ENCODE peak calls at places on chromosomes 2 and 18, in eight cellular contexts. J, V, E, S, G, D, K and U are unnamed samples.
A peak's percentile ranks its signal among the peaks of the same experiment; 100 is the strongest.

GRCh38 chr18:28045176-28045810 is 131.6 kb downstream of the CDH2 start:
- DNase-seq in G (peak; percentile 64), V (peak; percentile 27), K (no peak), E (no peak), D (no peak), S (no peak), J (no peak), U (peak; percentile 27)

GRCh38 chr2:175366814-175367213 is 185.3 kb upstream of the ATP5MC3 start:
- DNase-seq in K (no peak), J (peak; percentile 1), V (peak; percentile 41), D (no peak), E (no peak), G (peak; percentile 25), S (no peak), U (peak; percentile 68)

GRCh38 chr2:228675042-228675441 is 493.6 kb upstream of the SPHKAP start:
- DNase-seq in E (no peak), K (no peak), D (no peak), S (no peak), V (peak; percentile 66), J (peak; percentile 32), G (no peak), U (peak; percentile 61)

GRCh38 chr2:23788100-23788499 is 138.8 kb downstream of the ATAD2B start:
- DNase-seq in D (no peak), S (no peak), J (no peak), E (no peak), K (no peak), G (no peak), V (no peak), U (no peak)

GRCh38 chr18:3579701-3580100 is 129.7 kb downstream of the TGIF1 start:
- DNase-seq in V (peak; percentile 92), E (no peak), K (no peak), G (no peak), S (no peak), D (no peak), J (peak; percentile 66), U (no peak)

GRCh38 chr2:65639156-65639876 is 206.9 kb upstream of the SPRED2 start:
- DNase-seq in D (no peak), G (no peak), J (no peak), V (no peak), E (no peak), K (no peak), S (no peak), U (peak; percentile 81)

GRCh38 chr18:62523255-62523588 is 397 bp downstream of the ZCCHC2 start:
- DNase-seq in J (no peak), E (no peak), S (no peak), V (no peak), G (no peak), D (no peak), K (no peak), U (no peak)

GRCh38 chr18:76005632-76006031 is 489.4 kb downstream of the ZNF516 start:
- DNase-seq in D (no peak), K (no peak), E (no peak), J (no peak), V (no peak), S (no peak), G (no peak), U (no peak)

GRCh38 chr18:4358618-4359017 is 96.5 kb downstream of the DLGAP1 start:
- DNase-seq in J (no peak), K (no peak), G (peak; percentile 90), D (no peak), E (no peak), S (no peak), V (no peak), U (no peak)

GRCh38 chr2:144629937-144630336 is 110.0 kb upstream of the ZEB2 start:
- DNase-seq in G (no peak), D (no peak), S (no peak), V (no peak), J (no peak), K (no peak), E (no peak), U (no peak)

GRCh38 chr2:158894078-158894477 is 74.4 kb upstream of the TANC1 start:
- DNase-seq in S (no peak), G (no peak), E (no peak), J (peak; percentile 66), V (no peak), D (no peak), K (no peak), U (peak; percentile 87)

GRCh38 chr18:70649683-70650082 is 360.8 kb downstream of the SOCS6 start:
- DNase-seq in J (no peak), E (no peak), V (no peak), K (no peak), D (no peak), S (no peak), G (no peak), U (no peak)

GRCh38 chr2:192500550-192501200 is 305.9 kb upstream of the TMEFF2 start:
- DNase-seq in S (no peak), K (no peak), E (no peak), J (peak; percentile 1), V (peak; percentile 92), D (no peak), G (no peak), U (peak; percentile 96)

GRCh38 chr2:135744761-135745314 is 3.2 kb downstream of the UBXN4 start:
- DNase-seq in E (no peak), S (no peak), K (no peak), G (peak; percentile 28), J (no peak), V (peak; percentile 61), D (no peak), U (peak; percentile 70)

GRCh38 chr2:28035163-28035690 is 144.7 kb downstream of the BABAM2 start:
- DNase-seq in J (no peak), D (no peak), G (no peak), E (no peak), S (no peak), K (no peak), V (no peak), U (no peak)

GRCh38 chr2:25324905-25325592 is 16.7 kb downstream of the DNMT3A start:
- DNase-seq in K (no peak), V (no peak), J (peak; percentile 53), G (no peak), S (no peak), D (no peak), E (peak; percentile 55), U (no peak)

GRCh38 chr2:7430869-7431641 is 513.8 kb downstream of the RNF144A start:
- DNase-seq in J (no peak), G (no peak), E (no peak), K (peak; percentile 75), V (no peak), S (peak; percentile 88), D (peak; percentile 32), U (no peak)

GRCh38 chr2:227191367-227191766 is 26.9 kb downstream of the COL4A3 start:
- DNase-seq in E (no peak), D (no peak), K (no peak), V (peak; percentile 20), J (no peak), S (no peak), G (no peak), U (peak; percentile 26)

GRCh38 chr2:236752111-236752510 is 182.5 kb downstream of the ACKR3 start:
- DNase-seq in K (no peak), D (no peak), S (no peak), J (no peak), E (no peak), V (no peak), G (peak; percentile 20), U (no peak)

GRCh38 chr18:54183390-54183789 is 41.1 kb downstream of the MBD2 start:
- DNase-seq in D (no peak), J (no peak), K (no peak), S (no peak), G (no peak), E (no peak), V (no peak), U (no peak)

GRCh38 chr2:211879323-211879722 is 659.3 kb downstream of the ERBB4 start:
- DNase-seq in K (no peak), V (peak; percentile 45), S (no peak), E (no peak), G (no peak), J (no peak), D (no peak), U (peak; percentile 6)

GRCh38 chr2:153477096-153477555 is 1.4 kb downstream of the RPRM start:
- DNase-seq in K (no peak), D (no peak), E (no peak), J (no peak), S (no peak), G (peak; percentile 47), V (no peak), U (no peak)

GRCh38 chr2:9830685-9831410 is 12.4 kb upstream of the TAF1B start:
- DNase-seq in S (no peak), V (no peak), J (no peak), G (no peak), K (no peak), E (no peak), D (no peak), U (no peak)

GRCh38 chr2:201786471-201786870 is 5.7 kb upstream of the ALS2 start:
- DNase-seq in G (no peak), K (no peak), S (no peak), J (no peak), D (no peak), E (no peak), V (no peak), U (no peak)

GRCh38 chr2:240888130-240888889 is 7.6 kb downstream of the MAB21L4 start:
- DNase-seq in J (no peak), K (no peak), E (no peak), G (no peak), S (no peak), D (no peak), V (no peak), U (no peak)

GRCh38 chr2:194750926-194751325 is 906.1 kb upstream of the SLC39A10 start:
- DNase-seq in E (no peak), D (no peak), G (no peak), K (no peak), V (no peak), S (no peak), J (no peak), U (no peak)

GRCh38 chr2:220999351-220999750 is 572.8 kb downstream of the EPHA4 start:
- DNase-seq in G (no peak), J (no peak), E (no peak), D (no peak), S (no peak), V (peak; percentile 29), K (no peak), U (no peak)